ENCODE peak calls at places on chromosome 13, in seven cellular contexts. C, T, S, E, R, B and M are unnamed samples.

GRCh38 chr13:99973163-99973785 is 1.7 kb upstream of the ZIC5 start:
- DNase-seq in T (no peak), S (no peak), B (no peak), R (no peak), E (no peak), C (no peak), M (no peak)

GRCh38 chr13:39540929-39541605 is 61.9 kb downstream of the LHFPL6 start:
- DNase-seq in E (no peak), S (no peak), B (no peak), C (no peak), R (no peak), T (no peak), M (no peak)

GRCh38 chr13:51802601-51803000 is 1.4 kb downstream of the DHRS12 start:
- DNase-seq in B (no peak), S (no peak), C (no peak), E (no peak), T (no peak), R (no peak), M (no peak)

GRCh38 chr13:46495647-46496046 is 57.3 kb upstream of the LRCH1 start:
- DNase-seq in E (no peak), T (no peak), S (no peak), R (peak; percentile 35), C (no peak), B (no peak), M (no peak)

GRCh38 chr13:97342936-97343335 is 91.0 kb upstream of the RAP2A start:
- DNase-seq in T (no peak), E (no peak), R (no peak), C (no peak), S (no peak), B (no peak), M (no peak)

GRCh38 chr13:80572867-80573266 is 231.9 kb upstream of the SPRY2 start:
- DNase-seq in C (no peak), R (no peak), S (no peak), B (no peak), E (no peak), T (no peak), M (no peak)

GRCh38 chr13:55583953-55584593 is 1556.6 kb upstream of the PRR20A start:
- DNase-seq in B (no peak), T (no peak), R (no peak), S (no peak), C (no peak), E (no peak), M (no peak)

GRCh38 chr13:72662548-72662947 is 64.9 kb downstream of the MZT1 start:
- DNase-seq in B (no peak), S (peak; percentile 15), T (no peak), R (no peak), E (no peak), C (no peak), M (no peak)

GRCh38 chr13:113669871-113670341 is 2.9 kb downstream of the GRK1 start:
- DNase-seq in E (no peak), T (no peak), C (no peak), R (no peak), S (no peak), B (no peak), M (no peak)

GRCh38 chr13:50989476-50989875 is 79.9 kb downstream of the RNASEH2B start:
- DNase-seq in R (no peak), E (no peak), S (peak; percentile 52), T (no peak), C (peak; percentile 16), B (no peak), M (no peak)

GRCh38 chr13:102645701-102646100 is 48.9 kb downstream of the TPP2 start:
- DNase-seq in C (no peak), E (no peak), R (no peak), T (no peak), S (no peak), B (no peak), M (no peak)

GRCh38 chr13:96552523-96552922 is 441.8 kb downstream of the OXGR1 start:
- DNase-seq in R (no peak), S (no peak), C (no peak), T (no peak), E (no peak), B (no peak), M (no peak)

GRCh38 chr13:98927954-98928927 is 49.6 kb downstream of the DOCK9 start:
- DNase-seq in B (no peak), R (peak; percentile 97), S (peak; percentile 90), C (no peak), T (no peak), E (no peak), M (no peak)

GRCh38 chr13:102968572-102969228 is 97.5 kb downstream of the SLC10A2 start:
- DNase-seq in T (no peak), S (no peak), R (no peak), B (no peak), C (no peak), E (no peak), M (no peak)

GRCh38 chr13:72782717-72783116 is 784 bp downstream of the PIBF1 start:
- DNase-seq in C (no peak), R (peak; percentile 25), S (peak; percentile 34), E (peak; percentile 15), T (no peak), B (no peak), M (no peak)

GRCh38 chr13:35354305-35354704 is 122.2 kb downstream of the MAB21L1 start:
- DNase-seq in B (no peak), T (no peak), C (no peak), S (no peak), R (no peak), E (no peak), M (no peak)

GRCh38 chr13:39588384-39588783 is 14.6 kb downstream of the LHFPL6 start:
- DNase-seq in R (no peak), C (no peak), T (no peak), B (no peak), S (peak; percentile 35), E (no peak), M (no peak)

GRCh38 chr13:95258619-95259194 is 42.5 kb downstream of the ABCC4 start:
- DNase-seq in S (no peak), C (no peak), T (no peak), R (no peak), B (no peak), E (no peak), M (no peak)

GRCh38 chr13:44618326-44618725 is 42.2 kb upstream of the TSC22D1 start:
- DNase-seq in E (no peak), B (no peak), T (no peak), R (no peak), S (peak; percentile 41), C (no peak), M (no peak)

GRCh38 chr13:113224486-113224885 is 15.1 kb downstream of the CUL4A start:
- DNase-seq in C (no peak), S (no peak), T (no peak), R (no peak), E (no peak), B (no peak), M (no peak)

GRCh38 chr13:45194081-45194939 is 6.5 kb downstream of the KCTD4 start:
- DNase-seq in T (no peak), B (no peak), R (peak; percentile 87), S (peak; percentile 65), E (no peak), C (no peak), M (no peak)

GRCh38 chr13:83153833-83154232 is 728.4 kb downstream of the SLITRK1 start:
- DNase-seq in B (no peak), E (no peak), R (no peak), S (no peak), T (no peak), C (no peak), M (no peak)

GRCh38 chr13:44470623-44471562 is 97.3 kb downstream of the SERP2 start:
- DNase-seq in C (peak; percentile 50), T (no peak), B (no peak), S (peak; percentile 63), E (peak; percentile 38), R (peak; percentile 58), M (no peak)

GRCh38 chr13:65638572-65639168 is 1591.5 kb downstream of the PCDH9 start:
- DNase-seq in C (peak; percentile 56), T (no peak), R (peak; percentile 78), B (no peak), S (peak; percentile 78), E (peak; percentile 0), M (no peak)

GRCh38 chr13:41723136-41723535 is 237.8 kb downstream of the VWA8 start:
- DNase-seq in C (no peak), B (no peak), T (no peak), E (no peak), R (no peak), S (no peak), M (no peak)

GRCh38 chr13:41315466-41316047 is 4.5 kb downstream of the NAA16 start:
- DNase-seq in E (no peak), B (no peak), T (no peak), C (no peak), S (peak; percentile 27), R (peak; percentile 23), M (no peak)

GRCh38 chr13:110006304-110006703 is 219.9 kb upstream of the IRS2 start:
- DNase-seq in T (no peak), S (no peak), C (peak; percentile 94), B (no peak), R (peak; percentile 46), E (peak; percentile 91), M (no peak)

GRCh38 chr13:73995752-73996151 is 138.5 kb downstream of the KLF12 start:
- DNase-seq in R (peak; percentile 27), E (no peak), T (no peak), C (no peak), S (no peak), B (no peak), M (no peak)

GRCh38 chr13:26062853-26063444 is 11.1 kb upstream of the SHISA2 start:
- DNase-seq in B (no peak), C (peak; percentile 76), S (peak; percentile 78), E (peak; percentile 68), T (no peak), R (peak; percentile 73), M (no peak)

GRCh38 chr13:43805681-43806128 is 18.9 kb upstream of the ENOX1 start:
- DNase-seq in R (no peak), S (no peak), E (no peak), B (no peak), T (no peak), C (peak; percentile 21), M (no peak)

GRCh38 chr13:44237276-44237767 is 136.3 kb upstream of the SERP2 start:
- DNase-seq in B (peak; percentile 47), E (peak; percentile 84), T (no peak), C (peak; percentile 43), R (peak; percentile 96), S (peak; percentile 98), M (no peak)